ENCODE peak calls at places on chromosomes 16 and 17, in ten cellular contexts. K, T, L, Y, C, Q, U, I, G and N are unnamed samples.

GRCh38 chr16:19936431-19936830 is 51.8 kb upstream of the GPRC5B start:
- DNase-seq in K (no peak), T (no peak), L (no peak), Y (no peak), C (no peak), Q (no peak), U (no peak), I (no peak), G (no peak), N (no peak)

GRCh38 chr16:86786338-86786737 is 208.0 kb downstream of the FOXL1 start:
- DNase-seq in K (no peak), T (no peak), L (no peak), Y (no peak), C (no peak), Q (no peak), U (no peak), I (no peak), G (no peak), N (no peak)

GRCh38 chr16:55078153-55078552 is 147.5 kb downstream of the IRX5 start:
- DNase-seq in K (no peak), T (no peak), L (no peak), Y (no peak), C (no peak), Q (no peak), U (no peak), I (no peak), G (no peak), N (no peak)

GRCh38 chr16:88373927-88374492 is 8.7 kb upstream of the ZNF469 start:
- DNase-seq in K (peak; percentile 9), T (no peak), L (no peak), Y (no peak), C (no peak), Q (no peak), U (peak; percentile 26), I (no peak), G (peak; percentile 37), N (no peak)

GRCh38 chr17:78933959-78934568 is 8.9 kb upstream of the TIMP2 start:
- DNase-seq in K (peak; percentile 98), T (peak; percentile 99), L (peak; percentile 96), Y (peak; percentile 76), C (peak; percentile 99), Q (peak; percentile 94), U (peak; percentile 98), I (peak; percentile 89), G (peak; percentile 90), N (no peak)

GRCh38 chr17:19705201-19705600 is 11.2 kb downstream of the SLC47A2 start:
- DNase-seq in K (no peak), T (no peak), L (no peak), Y (no peak), C (no peak), Q (peak; percentile 16), U (no peak), I (no peak), G (no peak), N (no peak)

GRCh38 chr17:81867123-81867951 is 3.8 kb downstream of the ARHGDIA start:
- DNase-seq in K (no peak), T (no peak), L (no peak), Y (peak; percentile 79), C (no peak), Q (no peak), U (no peak), I (peak; percentile 37), G (no peak), N (no peak)

GRCh38 chr16:24920568-24920967 is 74.8 kb downstream of the SLC5A11 start:
- DNase-seq in K (no peak), T (no peak), L (no peak), Y (no peak), C (no peak), Q (no peak), U (no peak), I (no peak), G (no peak), N (no peak)

GRCh38 chr16:75402174-75402820 is 31.0 kb downstream of the CFDP1 start:
- DNase-seq in K (no peak), T (no peak), L (no peak), Y (peak; percentile 34), C (no peak), Q (no peak), U (no peak), I (no peak), G (no peak), N (no peak)

GRCh38 chr17:47791025-47791424 is 30.6 kb downstream of the OSBPL7 start:
- DNase-seq in K (no peak), T (no peak), L (no peak), Y (no peak), C (no peak), Q (no peak), U (no peak), I (no peak), G (no peak), N (no peak)

GRCh38 chr17:48132375-48132774 is 24.8 kb downstream of the SNX11 start:
- DNase-seq in K (no peak), T (no peak), L (no peak), Y (no peak), C (no peak), Q (no peak), U (no peak), I (no peak), G (no peak), N (no peak)

GRCh38 chr17:58308173-58308984 is 20.2 kb downstream of the TSPOAP1 start:
- DNase-seq in K (no peak), T (no peak), L (no peak), Y (peak; percentile 75), C (peak; percentile 9), Q (peak; percentile 12), U (no peak), I (peak; percentile 66), G (peak; percentile 83), N (no peak)

GRCh38 chr17:26807024-26807423 is 486.9 kb upstream of the WSB1 start:
- DNase-seq in K (no peak), T (no peak), L (no peak), Y (no peak), C (no peak), Q (no peak), U (no peak), I (no peak), G (no peak), N (no peak)
- H3K27ac ChIP-seq in K (no peak overlapping the region), T (no peak overlapping the region), L (no peak overlapping the region), Y (no peak overlapping the region), C (no peak overlapping the region), Q (no peak overlapping the region), U (no peak overlapping the region), I (no peak overlapping the region), G (no peak overlapping the region), N (no peak overlapping the region)

DNA sequence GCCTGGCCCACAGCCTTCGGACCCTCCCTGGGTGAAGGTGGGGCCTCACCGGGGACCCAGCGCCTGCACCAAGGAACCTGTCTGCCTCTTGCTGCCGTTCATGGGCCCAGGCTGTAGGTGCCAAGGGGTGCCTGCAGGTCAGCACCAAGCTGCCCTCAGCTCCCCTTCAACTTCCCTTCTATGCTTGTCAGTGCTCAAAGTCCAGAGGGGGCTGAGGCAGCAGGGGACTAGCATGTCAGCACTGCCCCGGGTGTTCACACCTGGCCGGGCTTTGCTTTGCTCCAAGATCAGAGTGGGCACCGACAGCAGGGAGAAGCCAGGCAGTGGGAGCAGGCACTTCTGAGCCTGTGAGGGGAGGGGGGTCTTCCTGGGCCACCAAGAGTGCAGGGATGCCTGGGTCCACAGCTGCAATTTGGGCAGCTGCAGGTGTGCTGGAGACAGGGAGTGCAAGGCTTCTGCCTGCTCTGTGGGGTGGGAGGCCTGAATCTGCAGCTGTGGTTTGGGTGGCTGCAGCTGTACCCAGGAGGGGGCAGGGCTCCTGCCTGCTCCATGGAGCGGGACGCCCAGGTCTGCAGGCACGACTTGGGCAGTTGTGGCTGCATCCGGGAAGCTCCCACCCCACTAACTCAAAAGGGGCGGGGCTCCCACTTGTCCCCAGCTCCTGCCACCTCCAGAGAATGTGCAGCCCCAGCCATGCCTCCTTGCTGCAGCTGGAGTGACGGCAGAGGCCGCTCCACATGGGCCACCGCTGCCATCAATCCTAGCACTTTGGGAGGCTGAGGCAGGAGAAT is 27.6 kb upstream of the PRM1 start:
- DNase-seq in K (no peak), T (no peak), L (no peak), Y (no peak), C (no peak), Q (no peak), U (no peak), I (peak; percentile 24), G (no peak), N (no peak)
- H3K27ac ChIP-seq in K (no peak overlapping the region), T (no peak overlapping the region), L (no peak overlapping the region), Y (no peak overlapping the region), C (no peak overlapping the region), Q (no peak overlapping the region), U (no peak overlapping the region), I (no peak overlapping the region), G (peak overlapping the region; percentile 75), N (no peak overlapping the region)

GRCh38 chr17:7468814-7469438 is 10.5 kb downstream of the ZBTB4 start:
- DNase-seq in K (no peak), T (no peak), L (no peak), Y (no peak), C (peak; percentile 32), Q (no peak), U (no peak), I (no peak), G (no peak), N (no peak)

GRCh38 chr17:7467498-7467897 is 11.9 kb downstream of the ZBTB4 start:
- DNase-seq in K (no peak), T (no peak), L (no peak), Y (no peak), C (no peak), Q (no peak), U (no peak), I (no peak), G (no peak), N (no peak)

GRCh38 chr17:7466318-7466643 is 13.2 kb downstream of the ZBTB4 start:
- DNase-seq in K (no peak), T (no peak), L (no peak), Y (no peak), C (no peak), Q (no peak), U (no peak), I (no peak), G (no peak), N (no peak)

GRCh38 chr17:7466644-7467341 is 12.6 kb downstream of the ZBTB4 start:
- DNase-seq in K (peak; percentile 90), T (no peak), L (no peak), Y (no peak), C (peak; percentile 86), Q (no peak), U (peak; percentile 87), I (no peak), G (no peak), N (no peak)

DNA sequence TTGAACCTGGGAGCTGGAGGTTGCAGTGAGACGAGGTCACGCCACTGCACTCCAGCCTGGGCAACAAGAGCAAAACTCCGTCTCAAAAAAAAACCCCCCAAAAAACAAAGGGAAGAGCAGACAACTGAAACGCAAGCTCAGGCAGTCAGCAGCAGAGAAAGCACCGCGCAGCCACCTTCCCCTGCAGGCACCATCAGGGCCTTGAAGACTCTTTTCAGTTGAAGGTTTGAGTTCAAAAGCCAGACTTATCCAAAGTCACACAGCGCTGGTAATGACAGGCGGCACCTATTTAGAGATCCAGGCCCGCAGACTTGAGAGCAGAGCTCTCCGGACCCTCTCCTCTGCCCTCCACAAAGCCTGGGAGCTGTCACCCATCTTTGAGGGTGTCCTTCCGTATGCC is 11.1 kb downstream of the ZBTB4 start:
- DNase-seq in K (no peak), T (no peak), L (no peak), Y (no peak), C (no peak), Q (no peak), U (no peak), I (no peak), G (no peak), N (no peak)
- H3K27ac ChIP-seq in K (peak overlapping the region; percentile 23), T (no peak overlapping the region), L (no peak overlapping the region), Y (no peak overlapping the region), C (peak overlapping the region; percentile 62), Q (peak overlapping the region; percentile 4), U (no peak overlapping the region), I (no peak overlapping the region), G (no peak overlapping the region), N (no peak overlapping the region)

GRCh38 chr17:40442392-40443195 is 656 bp upstream of the IGFBP4 start:
- DNase-seq in K (peak; percentile 79), T (no peak), L (peak; percentile 82), Y (peak; percentile 55), C (peak; percentile 70), Q (no peak), U (peak; percentile 78), I (no peak), G (no peak), N (no peak)
- H3K27ac ChIP-seq in K (peak overlapping the region; percentile 75), T (peak overlapping the region; percentile 80), L (peak overlapping the region; percentile 93), Y (peak overlapping the region; percentile 51), C (peak overlapping the region; percentile 94), Q (peak overlapping the region; percentile 100), U (peak overlapping the region; percentile 1), I (no peak overlapping the region), G (peak overlapping the region; percentile 87), N (peak overlapping the region; percentile 19)